ENCODE peak calls at places on chromosomes 2 and 18, in seven cellular contexts. One of them, this sample, is unnamed.

GRCh38 chr18:31819106-31819924 is 58.6 kb upstream of the SLC25A52 start:
- DNase-seq in ovary: no peak
- DNase-seq in amniotic epithelial cell: peak
- DNase-seq in posterior cingulate gyrus: no peak
- DNase-seq in COR-L47: peak
- DNase-seq in fibroblast of pulmonary artery: peak
- DNase-seq in CD8-positive, alpha-beta memory T cell: peak
- DNase-seq in this sample: no peak

GRCh38 chr18:43935051-43935412 is 657.7 kb upstream of the SYT4 start:
- DNase-seq in CD8-positive, alpha-beta memory T cell: no peak
- DNase-seq in amniotic epithelial cell: peak
- DNase-seq in COR-L47: no peak
- DNase-seq in posterior cingulate gyrus: no peak
- DNase-seq in fibroblast of pulmonary artery: peak
- DNase-seq in ovary: no peak
- DNase-seq in this sample: no peak

GRCh38 chr2:170310876-170311502 is 133.0 kb downstream of the MYO3B start:
- DNase-seq in COR-L47: no peak
- DNase-seq in ovary: no peak
- DNase-seq in CD8-positive, alpha-beta memory T cell: no peak
- DNase-seq in amniotic epithelial cell: no peak
- DNase-seq in posterior cingulate gyrus: no peak
- DNase-seq in fibroblast of pulmonary artery: no peak
- DNase-seq in this sample: no peak

GRCh38 chr18:59994357-59994756 is 94.6 kb downstream of the PMAIP1 start:
- DNase-seq in fibroblast of pulmonary artery: peak
- DNase-seq in COR-L47: peak
- DNase-seq in CD8-positive, alpha-beta memory T cell: no peak
- DNase-seq in ovary: no peak
- DNase-seq in posterior cingulate gyrus: no peak
- DNase-seq in amniotic epithelial cell: no peak
- DNase-seq in this sample: no peak

GRCh38 chr2:49843314-49843713 is 689.0 kb upstream of the FSHR start:
- DNase-seq in COR-L47: no peak
- DNase-seq in fibroblast of pulmonary artery: no peak
- DNase-seq in amniotic epithelial cell: no peak
- DNase-seq in ovary: no peak
- DNase-seq in posterior cingulate gyrus: no peak
- DNase-seq in CD8-positive, alpha-beta memory T cell: no peak
- DNase-seq in this sample: no peak

GRCh38 chr2:202034249-202035088 is 814 bp downstream of the FZD7 start:
- DNase-seq in CD8-positive, alpha-beta memory T cell: no peak
- DNase-seq in COR-L47: no peak
- DNase-seq in posterior cingulate gyrus: no peak
- DNase-seq in amniotic epithelial cell: peak
- DNase-seq in fibroblast of pulmonary artery: peak
- DNase-seq in ovary: peak
- DNase-seq in this sample: no peak

GRCh38 chr2:25035537-25036220 is 6.2 kb upstream of the EFR3B start:
- DNase-seq in fibroblast of pulmonary artery: no peak
- DNase-seq in amniotic epithelial cell: peak
- DNase-seq in CD8-positive, alpha-beta memory T cell: no peak
- DNase-seq in ovary: no peak
- DNase-seq in COR-L47: no peak
- DNase-seq in posterior cingulate gyrus: no peak
- DNase-seq in this sample: no peak

GRCh38 chr2:238128061-238129040 is 10.1 kb upstream of the KLHL30 start:
- DNase-seq in CD8-positive, alpha-beta memory T cell: no peak
- DNase-seq in fibroblast of pulmonary artery: no peak
- DNase-seq in ovary: no peak
- DNase-seq in amniotic epithelial cell: no peak
- DNase-seq in COR-L47: no peak
- DNase-seq in posterior cingulate gyrus: no peak
- DNase-seq in this sample: no peak

GRCh38 chr2:76083248-76083647 is 372.5 kb upstream of the GCFC2 start:
- DNase-seq in fibroblast of pulmonary artery: no peak
- DNase-seq in amniotic epithelial cell: no peak
- DNase-seq in ovary: no peak
- DNase-seq in posterior cingulate gyrus: no peak
- DNase-seq in COR-L47: no peak
- DNase-seq in CD8-positive, alpha-beta memory T cell: no peak
- DNase-seq in this sample: no peak

This sample was measured in substantia nigra.